ENCODE peak calls at places on chromosome 19, in five cellular contexts. N, A, S, O and Q are unnamed samples.

GRCh38 chr19:15113245-15114152 is 6.3 kb downstream of the SYDE1 start:
- DNase-seq in A (no peak), O (peak), S (no peak), N (no peak), Q (no peak)

GRCh38 chr19:42961119-42961518 is 24.1 kb upstream of the PSG7 start:
- DNase-seq in A (no peak), N (no peak), O (no peak), S (no peak), Q (no peak)

GRCh38 chr19:40091205-40092129 is 724 bp upstream of the ZNF780A start:
- DNase-seq in S (no peak), N (no peak), A (no peak), O (no peak), Q (no peak)

GRCh38 chr19:18859676-18860301 is 28.0 kb downstream of the UPF1 start:
- DNase-seq in N (no peak), A (no peak), S (no peak), O (no peak), Q (no peak)

GRCh38 chr19:31534786-31535185 is 185.6 kb upstream of the TSHZ3 start:
- DNase-seq in A (no peak), S (no peak), N (no peak), O (peak), Q (no peak)

GRCh38 chr19:30416375-30416774 is 44.2 kb downstream of the ZNF536 start:
- DNase-seq in O (peak), N (no peak), S (no peak), A (no peak), Q (no peak)

GRCh38 chr19:38990949-38991697 is 15.6 kb upstream of the FBXO17 start:
- DNase-seq in N (no peak), S (no peak), O (no peak), A (no peak), Q (no peak)

GRCh38 chr19:16581971-16582343 is 9.7 kb upstream of the SLC35E1 start:
- DNase-seq in N (no peak), S (no peak), O (no peak), A (no peak), Q (no peak)

GRCh38 chr19:12365094-12365371 is 450 bp downstream of the ZNF442 start:
- DNase-seq in A (no peak), S (peak), O (no peak), N (no peak), Q (no peak)

GRCh38 chr19:37790244-37790925 is 11.0 kb upstream of the ZNF573 start:
- DNase-seq in A (no peak), O (no peak), S (no peak), N (no peak), Q (no peak)

GRCh38 chr19:35216026-35216832 is 12.3 kb downstream of the FAM187B start:
- DNase-seq in A (no peak), N (no peak), O (no peak), S (no peak), Q (no peak)

GRCh38 chr19:46828484-46828883 is 22.2 kb downstream of the AP2S1 start:
- DNase-seq in A (no peak), N (no peak), O (no peak), S (no peak), Q (peak)

GRCh38 chr19:17256130-17256529 is 8.4 kb downstream of the USHBP1 start:
- DNase-seq in S (no peak), O (no peak), A (no peak), N (no peak), Q (no peak)

GRCh38 chr19:5074418-5074817 is 105.5 kb downstream of the KDM4B start:
- DNase-seq in S (no peak), O (no peak), N (no peak), A (no peak), Q (no peak)

GRCh38 chr19:17739121-17739875 is 12.0 kb upstream of the FCHO1 start:
- DNase-seq in N (no peak), O (no peak), A (no peak), S (no peak), Q (no peak)

GRCh38 chr19:9801976-9802375 is 16.9 kb downstream of the FBXL12 start:
- DNase-seq in N (no peak), S (no peak), O (no peak), A (no peak), Q (no peak)

GRCh38 chr19:34588249-34588648 is 88.7 kb downstream of the SCGB2B2 start:
- DNase-seq in N (no peak), S (no peak), O (no peak), A (no peak), Q (no peak)

GRCh38 chr19:39398297-39398864 is 7.2 kb downstream of the MED29 start:
- DNase-seq in S (peak), A (no peak), N (no peak), O (no peak), Q (peak)

GRCh38 chr19:13078897-13079541 is 23.6 kb downstream of the LYL1 start:
- DNase-seq in A (no peak), O (no peak), N (no peak), S (peak), Q (no peak)

GRCh38 chr19:55620951-55621672 is 3.3 kb downstream of the ZNF784 start:
- DNase-seq in S (no peak), O (no peak), A (no peak), N (no peak), Q (no peak)

GRCh38 chr19:46495789-46496099 is at the start of gene PNMA8B:
- DNase-seq in S (no peak), A (no peak), N (no peak), O (peak), Q (no peak)

GRCh38 chr19:460877-461609 is at the start of gene SHC2:
- DNase-seq in N (no peak), A (no peak), O (no peak), S (peak), Q (no peak)

GRCh38 chr19:10408511-10409291 is 5.4 kb upstream of the CDC37 start:
- DNase-seq in O (no peak), S (no peak), N (no peak), A (no peak), Q (no peak)

GRCh38 chr19:409006-409514 is at the start of gene C2CD4C:
- DNase-seq in S (no peak), O (peak), A (no peak), N (no peak), Q (no peak)

GRCh38 chr19:29376855-29377354 is 148.9 kb upstream of the VSTM2B start:
- DNase-seq in O (peak), S (peak), N (no peak), A (no peak), Q (no peak)

GRCh38 chr19:8028951-8029491 is 23.5 kb upstream of the CCL25 start:
- DNase-seq in O (peak), S (no peak), N (no peak), A (no peak), Q (no peak)

GRCh38 chr19:49389406-49389805 is 1.4 kb downstream of the KASH5 start:
- DNase-seq in A (no peak), O (no peak), N (no peak), S (no peak), Q (no peak)

GRCh38 chr19:45451181-45451849 is 16.5 kb upstream of the FOSB start:
- DNase-seq in O (no peak), A (no peak), N (no peak), S (peak), Q (no peak)

GRCh38 chr19:33290956-33291622 is 11.2 kb downstream of the CEBPA start:
- DNase-seq in N (no peak), S (no peak), A (no peak), O (no peak), Q (no peak)

GRCh38 chr19:45767410-45767880 is 1.6 kb downstream of the SIX5 start:
- DNase-seq in A (no peak), S (peak), O (no peak), N (no peak), Q (peak)

GRCh38 chr19:38543807-38544568 is 73.8 kb downstream of the MAP4K1 start:
- DNase-seq in A (peak), S (peak), N (peak), O (no peak), Q (peak)

GRCh38 chr19:33219261-33219812 is 6.3 kb downstream of the SLC7A10 start:
- DNase-seq in S (no peak), A (no peak), N (no peak), O (peak), Q (no peak)

DNA sequence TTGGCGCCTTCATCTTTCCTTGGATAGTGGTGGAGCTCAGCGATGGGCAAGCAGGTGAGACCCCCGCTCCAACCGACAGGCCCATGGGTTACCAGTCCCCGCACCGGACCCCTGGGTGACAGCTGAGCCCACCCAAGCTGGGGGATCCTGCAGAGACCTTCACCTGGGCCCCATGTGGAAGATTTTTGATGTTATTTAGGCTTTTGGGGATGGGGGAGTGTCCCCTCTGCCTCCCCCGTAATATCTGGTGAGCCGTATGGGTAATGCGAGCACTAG is 4.9 kb upstream of the LILRA5 start:
- DNase-seq in S (no peak), N (no peak), O (no peak), A (no peak), Q (no peak)
- H3K4me3 ChIP-seq in S (no peak), N (no peak), O (no peak), A (no peak), Q (no peak)

GRCh38 chr19:54534156-54534555 is 31.5 kb downstream of the LAIR2 start:
- DNase-seq in N (no peak), S (no peak), O (no peak), A (no peak), Q (no peak)

GRCh38 chr19:54533476-54533875 is 30.8 kb downstream of the LAIR2 start:
- DNase-seq in N (no peak), O (no peak), S (no peak), A (no peak), Q (no peak)

GRCh38 chr19:54530866-54531265 is 28.2 kb downstream of the LAIR2 start:
- DNase-seq in N (no peak), S (no peak), A (no peak), O (no peak), Q (no peak)

GRCh38 chr19:54535601-54536000 is 33.0 kb downstream of the LAIR2 start:
- DNase-seq in A (no peak), S (no peak), O (no peak), N (no peak), Q (no peak)

GRCh38 chr19:54532528-54532927 is 29.9 kb downstream of the LAIR2 start:
- DNase-seq in S (no peak), A (no peak), N (no peak), O (no peak), Q (no peak)
- H3K4me3 ChIP-seq in S (no peak), A (no peak), N (no peak), O (no peak), Q (no peak)

DNA sequence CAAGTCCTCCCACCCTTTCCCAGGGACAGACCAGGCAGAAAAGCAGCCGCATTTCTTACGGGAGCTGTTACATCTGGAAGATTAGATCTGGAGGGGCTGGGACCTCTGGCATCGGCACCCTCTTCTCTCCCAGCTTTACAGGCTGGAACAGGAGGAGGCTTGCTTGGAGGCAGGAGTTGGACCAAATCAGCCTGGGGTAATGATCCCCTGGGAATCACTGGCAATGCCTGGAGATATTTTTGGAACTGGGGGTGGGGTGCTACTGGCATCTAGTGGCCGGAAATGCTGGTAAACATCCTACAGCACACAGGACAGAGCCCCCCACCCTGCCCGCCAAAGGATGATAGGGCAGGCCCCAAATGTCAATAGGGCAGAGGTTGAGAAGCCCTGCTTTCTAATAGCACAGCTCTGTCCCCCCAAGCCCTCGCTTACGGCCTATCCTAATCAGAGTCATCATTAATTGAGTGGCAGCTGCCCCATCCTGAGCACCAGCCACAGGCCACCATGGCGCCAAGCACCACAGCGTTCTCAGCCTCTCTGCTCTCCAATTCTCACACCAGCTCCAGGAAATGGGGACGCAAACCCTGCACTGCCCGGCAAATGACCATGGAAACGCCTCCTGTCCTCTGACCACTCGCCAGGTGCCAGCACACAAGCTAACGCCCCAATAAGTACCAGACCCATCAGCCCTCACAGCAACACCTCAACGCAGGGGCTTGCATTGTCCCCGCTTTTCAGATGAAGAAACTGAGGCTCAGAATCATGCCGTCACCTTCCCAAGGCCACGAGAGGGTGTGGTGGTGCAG is 20.6 kb downstream of the LRRC4B start:
- DNase-seq in N (no peak), O (no peak), S (no peak), A (no peak), Q (no peak)
- H3K4me3 ChIP-seq in N (no peak), O (no peak), S (no peak), A (peak), Q (no peak)

DNA sequence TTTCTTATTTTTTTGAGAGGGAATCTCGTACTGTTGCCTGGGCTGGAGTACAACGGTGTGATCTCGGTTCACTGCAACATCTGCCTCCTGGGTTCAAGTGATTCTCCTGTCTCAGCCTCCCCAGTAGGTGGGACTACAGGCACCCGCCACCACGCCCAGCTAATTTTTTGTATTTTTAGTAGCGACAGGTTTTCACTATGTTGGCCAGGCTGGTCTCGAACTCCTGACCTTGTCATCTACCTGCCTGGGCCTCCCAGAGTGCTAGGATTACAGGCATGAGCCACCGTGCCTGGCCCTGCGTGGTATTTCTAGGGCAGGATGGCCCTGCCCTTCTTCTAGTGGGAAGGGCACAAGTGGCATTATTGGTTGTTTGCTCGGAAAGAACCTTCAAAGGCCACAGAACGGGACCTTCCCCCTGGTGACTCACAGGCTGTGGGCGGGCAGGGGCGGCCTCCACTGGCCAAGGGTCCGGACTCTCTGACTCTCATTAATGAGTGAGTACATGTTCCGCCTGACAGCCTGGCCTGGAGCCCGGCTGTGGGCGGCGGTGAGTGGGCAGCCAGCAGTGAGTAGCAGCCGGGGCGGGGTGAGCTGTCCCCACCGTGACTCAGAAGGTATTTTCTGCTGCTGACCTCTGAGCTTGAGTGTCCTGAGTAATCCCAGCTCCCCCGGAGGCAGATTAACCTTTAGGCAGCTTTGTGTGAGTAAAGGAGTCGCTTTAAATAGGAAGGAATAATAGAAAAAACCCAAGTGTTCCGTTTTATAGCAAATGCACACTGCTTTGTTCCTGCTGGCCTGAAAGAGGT is 5.1 kb downstream of the DOT1L start:
- DNase-seq in S (peak), O (no peak), A (peak), N (peak), Q (peak)
- H3K4me3 ChIP-seq in S (no peak), O (no peak), A (peak), N (no peak), Q (no peak)

GRCh38 chr19:53982056-53982455 is 9.4 kb upstream of the CACNG6 start:
- DNase-seq in O (peak), N (no peak), S (no peak), A (no peak), Q (no peak)
- H3K4me3 ChIP-seq in O (peak), N (no peak), S (peak), A (peak), Q (peak)